ENCODE peak calls at places on chromosome 18, in five cellular contexts. P is HCT116, R is neural progenitor cell, K is hepatocyte, E is endothelial cell of umbilical vein. H is an unnamed sample.

GRCh38 chr18:1232867-1233266 is 328.2 kb downstream of the ADCYAP1 start:
- DNase-seq in P (no peak), R (no peak), K (no peak), E (no peak), H (no peak)

GRCh38 chr18:79613186-79613931 is 66.2 kb upstream of the CTDP1 start:
- DNase-seq in P (no peak), R (no peak), K (no peak), E (no peak), H (no peak)

GRCh38 chr18:12904012-12904516 is 20.0 kb upstream of the PTPN2 start:
- DNase-seq in P (no peak), R (no peak), K (no peak), E (no peak), H (peak; percentile 31)

GRCh38 chr18:48975817-48976649 is 25.3 kb upstream of the SMAD7 start:
- DNase-seq in P (no peak), R (peak; percentile 81), K (peak; percentile 90), E (peak; percentile 35), H (peak; percentile 71)

GRCh38 chr18:63679820-63680606 is 18.3 kb upstream of the SERPINB3 start:
- DNase-seq in P (no peak), R (no peak), K (peak; percentile 40), E (no peak), H (no peak)

GRCh38 chr18:28175047-28175929 is 1.6 kb downstream of the CDH2 start:
- DNase-seq in P (no peak), R (peak; percentile 88), K (peak; percentile 82), E (peak; percentile 44), H (no peak)

GRCh38 chr18:80104364-80104779 is 4.7 kb upstream of the ADNP2 start:
- DNase-seq in P (no peak), R (peak; percentile 47), K (no peak), E (no peak), H (no peak)

GRCh38 chr18:63207154-63207790 is 112.3 kb downstream of the BCL2 start:
- DNase-seq in P (no peak), R (no peak), K (no peak), E (no peak), H (no peak)

GRCh38 chr18:55422456-55423185 is 165.4 kb downstream of the TCF4 start:
- DNase-seq in P (no peak), R (no peak), K (no peak), E (peak; percentile 86), H (peak; percentile 65)

GRCh38 chr18:60372598-60372997 is at the start of gene MC4R:
- DNase-seq in P (peak; percentile 48), R (peak; percentile 30), K (peak; percentile 67), E (no peak), H (peak; percentile 79)

GRCh38 chr18:44725300-44726096 is 44.8 kb downstream of the SETBP1 start:
- DNase-seq in P (no peak), R (no peak), K (no peak), E (peak; percentile 79), H (peak; percentile 61)

GRCh38 chr18:56721031-56721430 is 69.9 kb downstream of the WDR7 start:
- DNase-seq in P (no peak), R (no peak), K (no peak), E (no peak), H (no peak)

GRCh38 chr18:12540751-12541150 is 117.2 kb downstream of the SPIRE1 start:
- DNase-seq in P (no peak), R (no peak), K (no peak), E (no peak), H (no peak)

GRCh38 chr18:1246827-1247226 is 342.2 kb downstream of the ADCYAP1 start:
- DNase-seq in P (no peak), R (no peak), K (no peak), E (no peak), H (no peak)

GRCh38 chr18:33540392-33540791 is 37.6 kb upstream of the ASXL3 start:
- DNase-seq in P (no peak), R (no peak), K (no peak), E (no peak), H (no peak)

GRCh38 chr18:3593381-3593903 is 143.5 kb downstream of the TGIF1 start:
- DNase-seq in P (no peak), R (peak; percentile 84), K (no peak), E (no peak), H (peak; percentile 65)

GRCh38 chr18:45378308-45378707 is 237.0 kb upstream of the SLC14A2 start:
- DNase-seq in P (no peak), R (no peak), K (no peak), E (no peak), H (no peak)

GRCh38 chr18:58615150-58616132 is 13.4 kb downstream of the ALPK2 start:
- DNase-seq in P (no peak), R (no peak), K (no peak), E (no peak), H (no peak)

GRCh38 chr18:35110554-35111058 is 69.4 kb downstream of the MAPRE2 start:
- DNase-seq in P (no peak), R (no peak), K (no peak), E (peak; percentile 86), H (no peak)

GRCh38 chr18:11392974-11393373 is 216.4 kb upstream of the SLC35G4 start:
- DNase-seq in P (no peak), R (no peak), K (no peak), E (no peak), H (no peak)

GRCh38 chr18:44950685-44951195 is 270.1 kb downstream of the SETBP1 start:
- DNase-seq in P (no peak), R (no peak), K (no peak), E (no peak), H (no peak)

GRCh38 chr18:35822431-35822830 is 150.0 kb upstream of the RMP24 start:
- DNase-seq in P (no peak), R (no peak), K (no peak), E (no peak), H (no peak)

GRCh38 chr18:47898055-47898454 is 32.4 kb downstream of the SMAD2 start:
- DNase-seq in P (no peak), R (no peak), K (no peak), E (peak; percentile 32), H (no peak)

GRCh38 chr18:45551417-45551816 is 63.9 kb upstream of the SLC14A2 start:
- DNase-seq in P (no peak), R (no peak), K (no peak), E (no peak), H (no peak)

GRCh38 chr18:79385749-79386341 is 9.9 kb upstream of the NFATC1 start:
- DNase-seq in P (no peak), R (no peak), K (no peak), E (no peak), H (no peak)

DNA sequence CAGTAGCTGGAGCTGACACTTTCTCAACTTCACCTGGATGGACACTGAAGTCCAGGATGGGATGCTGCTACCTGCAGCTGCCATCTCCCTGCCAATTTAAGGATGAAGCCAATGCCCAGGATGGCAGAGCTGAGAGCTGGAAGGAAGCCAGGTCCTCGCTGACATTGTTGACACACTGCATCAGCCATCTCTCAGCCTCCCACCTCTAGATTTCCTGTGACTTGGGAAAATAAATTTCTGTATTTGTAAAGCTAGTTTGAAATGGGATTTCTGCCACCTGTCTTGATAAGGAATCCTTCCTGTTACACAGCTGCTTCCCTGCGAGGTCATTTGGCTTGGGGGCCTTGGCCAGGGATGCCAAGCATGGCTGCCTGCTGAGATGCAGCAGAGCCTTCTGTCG is 43.5 kb downstream of the KCTD1 start:
- DNase-seq in P (no peak), R (no peak), K (no peak), E (no peak), H (no peak)
- TF ChIP-seq EZH2 in P (no peak), R (no peak), K (no peak), E (no peak), H (no peak)

GRCh38 chr18:61639886-61640285 is 252.9 kb downstream of the RNF152 start:
- DNase-seq in P (no peak), R (no peak), K (no peak), E (no peak), H (no peak)
- H3K4me1 ChIP-seq in P (peaks cover 4% of the 10 kb centered on the region), R (peaks cover 29% of the 10 kb centered on the region), K (peaks cover 23% of the 10 kb centered on the region), E (peaks cover 4% of the 10 kb centered on the region), H (no peaks in the 10 kb centered on the region)

GRCh38 chr18:50558948-50559749 is 738 bp upstream of the MAPK4 start:
- DNase-seq in P (no peak), R (peak; percentile 4), K (peak; percentile 10), E (no peak), H (no peak)
- TF ChIP-seq EZH2 in P (no peak), R (no peak), K (no peak), E (peak; percentile 68), H (no peak)

GRCh38 chr18:7908686-7909299 is 341.7 kb downstream of the PTPRM start:
- DNase-seq in P (no peak), R (no peak), K (no peak), E (no peak), H (no peak)
- H3K4me1 ChIP-seq in P (peaks cover 5% of the 10 kb centered on the region), R (no peaks in the 10 kb centered on the region), K (no peaks in the 10 kb centered on the region), E (no peaks in the 10 kb centered on the region), H (no peaks in the 10 kb centered on the region)

GRCh38 chr18:23468753-23469459 is 15.8 kb downstream of the RIOK3 start:
- DNase-seq in P (no peak), R (no peak), K (no peak), E (no peak), H (no peak)
- TF ChIP-seq EZH2 in P (no peak), R (no peak), K (no peak), E (no peak), H (no peak)

H was measured in A673.